ENCODE peak calls at places on chromosomes 3 and 15, in seven cellular contexts. L, W, H, M, N, E and U are unnamed samples.

GRCh38 chr3:106341090-106341489 is 472.3 kb upstream of the CBLB start:
- DNase-seq in L (peak; percentile 54), W (peak; percentile 57), H (no peak), M (peak; percentile 71), N (no peak), E (no peak), U (no peak)

GRCh38 chr3:51353131-51353530 is 32.0 kb upstream of the MANF start:
- DNase-seq in L (no peak), W (peak; percentile 41), H (no peak), M (no peak), N (no peak), E (no peak), U (no peak)

GRCh38 chr3:71102111-71103039 is 481.2 kb downstream of the FOXP1 start:
- DNase-seq in L (peak; percentile 99), W (no peak), H (no peak), M (no peak), N (peak; percentile 53), E (no peak), U (no peak)

GRCh38 chr15:43518073-43518761 is 809 bp downstream of the MAP1A start:
- DNase-seq in L (peak; percentile 47), W (peak; percentile 58), H (no peak), M (no peak), N (no peak), E (peak; percentile 55), U (no peak)

GRCh38 chr15:31305375-31305774 is 21.3 kb upstream of the KLF13 start:
- DNase-seq in L (no peak), W (peak; percentile 39), H (no peak), M (no peak), N (no peak), E (no peak), U (no peak)

GRCh38 chr15:38536201-38536676 is 28.4 kb downstream of the RASGRP1 start:
- DNase-seq in L (peak; percentile 25), W (peak; percentile 87), H (no peak), M (peak; percentile 56), N (no peak), E (no peak), U (no peak)

GRCh38 chr3:173789530-173789929 is 392.0 kb downstream of the NLGN1 start:
- DNase-seq in L (peak; percentile 29), W (no peak), H (no peak), M (no peak), N (peak; percentile 45), E (no peak), U (no peak)

GRCh38 chr3:23480981-23481380 is 277.9 kb downstream of the UBE2E2 start:
- DNase-seq in L (no peak), W (no peak), H (no peak), M (no peak), N (no peak), E (no peak), U (no peak)

GRCh38 chr3:189908646-189909045 is 212.1 kb downstream of the P3H2 start:
- DNase-seq in L (peak; percentile 2), W (no peak), H (no peak), M (no peak), N (peak; percentile 87), E (no peak), U (no peak)

GRCh38 chr3:10558726-10559125 is 53.3 kb upstream of the ATP2B2 start:
- DNase-seq in L (no peak), W (peak; percentile 0), H (no peak), M (no peak), N (no peak), E (no peak), U (no peak)

DNA sequence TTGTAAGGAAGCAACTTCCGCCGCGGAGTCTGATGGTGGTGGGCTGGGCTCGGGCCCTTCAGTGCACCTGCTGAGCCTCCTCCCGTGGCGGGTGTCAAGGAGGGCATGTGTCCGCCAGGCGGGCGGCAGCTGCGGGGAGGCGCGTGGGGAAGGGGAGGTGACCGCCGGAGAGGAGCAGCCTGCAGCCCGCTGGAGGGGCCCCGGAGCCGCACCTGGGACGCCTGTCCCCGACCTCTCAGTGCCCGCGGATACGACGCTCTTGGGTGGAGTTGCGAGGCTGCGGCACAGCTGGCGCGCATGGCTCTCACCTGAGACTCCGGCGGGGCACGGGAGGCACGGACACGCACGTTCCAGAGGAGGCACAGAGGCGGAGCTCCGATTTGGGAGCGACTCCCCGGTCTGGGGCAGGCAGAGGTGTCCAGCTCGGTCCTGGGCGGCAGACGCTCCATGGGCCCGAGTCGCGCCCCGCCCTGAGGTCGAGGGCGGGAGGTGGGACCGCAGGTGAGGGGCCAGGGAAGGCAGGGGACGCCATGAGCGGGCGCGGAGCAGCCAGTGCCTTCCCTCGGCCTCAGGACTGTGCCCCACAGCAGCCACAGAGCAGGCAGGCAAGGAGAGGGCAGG is 50.2 kb upstream of the PRR20G start:
- DNase-seq in L (no peak), W (no peak), H (no peak), M (no peak), N (no peak), E (no peak), U (no peak)
- H3K4me3 ChIP-seq in L (no peak overlapping the region), W (no peak overlapping the region), H (no peak overlapping the region), M (no peak overlapping the region), N (peak overlapping the region; percentile 8), E (no peak overlapping the region), U (no peak overlapping the region)

DNA sequence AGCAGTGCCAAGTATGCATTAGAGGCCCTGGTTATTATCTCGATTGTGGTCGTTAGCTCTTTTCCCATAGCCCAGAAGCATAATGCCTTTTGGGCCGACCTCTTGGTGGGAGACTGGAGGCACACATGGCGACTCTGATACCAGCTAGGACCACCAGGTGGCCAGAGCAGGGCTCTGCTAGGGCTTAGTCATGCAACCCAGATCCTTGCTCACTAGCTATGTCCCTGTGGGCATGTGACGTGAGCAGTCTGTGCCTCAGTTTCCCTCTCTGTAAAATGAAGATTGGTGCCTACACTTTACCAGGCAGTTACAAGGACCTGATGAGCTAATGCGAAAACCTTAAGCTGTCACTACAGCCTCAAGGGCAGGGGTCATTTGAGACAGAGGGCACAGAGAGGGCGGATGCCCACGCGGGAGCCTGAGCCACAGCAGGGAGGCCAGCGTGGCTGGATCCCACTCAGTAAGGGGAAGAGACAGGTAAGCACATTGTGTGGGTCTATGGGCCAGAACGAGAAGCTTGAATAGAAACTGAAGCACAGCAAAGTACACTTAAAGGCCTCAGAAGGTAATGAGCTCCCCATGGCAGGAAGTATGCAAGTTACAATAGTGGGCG is 8.8 kb downstream of the KLF15 start:
- DNase-seq in L (peak; percentile 8), W (peak; percentile 47), H (no peak), M (peak; percentile 43), N (no peak), E (no peak), U (peak; percentile 4)
- TF ChIP-seq CTCF in L (peak; percentile 17), W (peak; percentile 21), H (no peak), M (peak; percentile 10), N (no peak), E (no peak), U (no peak)

GRCh38 chr15:100547961-100548360 is 19.2 kb upstream of the CERS3 start:
- DNase-seq in L (no peak), W (no peak), H (no peak), M (no peak), N (no peak), E (no peak), U (no peak)
- H3K4me1 ChIP-seq in L (no peaks in the 10 kb centered on the region), W (no peaks in the 10 kb centered on the region), H (no peaks in the 10 kb centered on the region), M (no peaks in the 10 kb centered on the region), N (no peaks in the 10 kb centered on the region), E (no peaks in the 10 kb centered on the region), U (no peaks in the 10 kb centered on the region)

GRCh38 chr15:70854669-70854976 is 666 bp upstream of the LARP6 start:
- DNase-seq in L (peak; percentile 66), W (peak; percentile 51), H (no peak), M (no peak), N (peak; percentile 70), E (no peak), U (no peak)
- H3K4me3 ChIP-seq in L (peak overlapping the region; percentile 97), W (peak overlapping the region; percentile 96), H (peak overlapping the region; percentile 73), M (peak overlapping the region; percentile 81), N (peak overlapping the region; percentile 66), E (peak overlapping the region; percentile 83), U (peak overlapping the region; percentile 94)

DNA sequence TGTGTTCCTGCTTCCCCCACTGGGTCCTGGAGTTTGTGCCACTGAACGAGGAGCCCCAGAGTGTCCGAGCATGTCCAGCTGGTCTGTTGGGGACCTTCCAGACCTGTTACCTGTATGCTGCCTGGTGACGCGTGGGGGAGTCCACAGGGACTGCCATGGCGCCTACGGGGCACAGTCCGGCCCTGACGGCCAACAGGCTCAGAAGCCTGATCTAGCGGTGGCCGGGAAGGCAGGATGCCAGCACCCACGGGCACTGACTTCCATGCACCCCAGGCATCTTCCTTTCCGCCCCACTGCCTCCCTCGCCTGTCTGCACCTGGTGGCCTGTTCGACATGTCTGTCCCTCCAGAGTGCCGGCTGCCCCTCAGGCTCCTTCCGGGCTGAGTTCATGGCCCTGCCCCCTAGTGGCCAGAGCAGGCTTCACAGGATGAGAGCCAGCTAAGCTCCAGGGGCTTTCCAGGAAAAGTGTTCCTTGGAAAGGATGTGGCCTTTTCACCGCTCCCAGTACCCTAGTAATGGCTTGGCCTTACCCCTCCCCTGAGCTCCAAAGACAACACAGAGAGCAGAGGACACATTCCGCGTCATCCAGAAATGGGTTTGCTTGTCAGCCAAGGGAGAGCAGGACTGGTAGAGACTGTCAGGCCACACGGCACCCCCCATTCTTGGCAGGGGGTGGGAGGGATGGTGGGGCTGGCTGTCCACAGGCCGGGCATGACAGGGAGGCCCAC is 35.7 kb downstream of the NGRN start:
- DNase-seq in L (peak; percentile 35), W (peak; percentile 83), H (peak; percentile 42), M (peak; percentile 73), N (peak; percentile 41), E (peak; percentile 49), U (no peak)
- TF ChIP-seq CTCF in L (peak; percentile 87), W (peak; percentile 77), H (peak; percentile 74), M (peak; percentile 66), N (peak; percentile 83), E (peak; percentile 17), U (peak; percentile 47)

GRCh38 chr15:41945221-41945620 is 27.1 kb downstream of the EHD4 start:
- DNase-seq in L (no peak), W (peak; percentile 37), H (no peak), M (no peak), N (no peak), E (no peak), U (no peak)

GRCh38 chr15:41943543-41944312 is 28.6 kb downstream of the EHD4 start:
- DNase-seq in L (no peak), W (peak; percentile 41), H (no peak), M (no peak), N (no peak), E (no peak), U (no peak)

GRCh38 chr15:41945701-41946100 is 26.7 kb downstream of the EHD4 start:
- DNase-seq in L (no peak), W (peak; percentile 46), H (no peak), M (no peak), N (no peak), E (no peak), U (no peak)

GRCh38 chr15:41942886-41943285 is 29.5 kb downstream of the EHD4 start:
- DNase-seq in L (no peak), W (peak; percentile 38), H (no peak), M (no peak), N (no peak), E (no peak), U (no peak)

GRCh38 chr15:41944313-41944940 is 27.9 kb downstream of the EHD4 start:
- DNase-seq in L (peak; percentile 89), W (peak; percentile 87), H (no peak), M (peak; percentile 77), N (peak; percentile 77), E (peak; percentile 59), U (no peak)
- H3K4me1 ChIP-seq in L (peaks cover 40% of the 10 kb centered on the region), W (peaks cover 12% of the 10 kb centered on the region), H (peaks cover 6% of the 10 kb centered on the region), M (peaks cover 3% of the 10 kb centered on the region), N (peaks cover 84% of the 10 kb centered on the region), E (peaks cover 9% of the 10 kb centered on the region), U (peaks cover 7% of the 10 kb centered on the region)